ENCODE peak calls at places on chromosome 12, in seven cellular contexts. One of them, this sample, is unnamed.

GRCh38 chr12:119417440-119417839 is 82.9 kb downstream of the CCDC60 start:
- DNase-seq in A549: no peak
- DNase-seq in transverse colon: no peak
- DNase-seq in gastrocnemius medialis: no peak
- DNase-seq in heart left ventricle: no peak
- DNase-seq in NB4: no peak
- DNase-seq in IMR-90: no peak
- DNase-seq in this sample: no peak

GRCh38 chr12:103043531-103044445 is 86.3 kb downstream of the ASCL1 start:
- DNase-seq in A549: no peak
- DNase-seq in transverse colon: no peak
- DNase-seq in gastrocnemius medialis: no peak
- DNase-seq in heart left ventricle: no peak
- DNase-seq in NB4: no peak
- DNase-seq in IMR-90: no peak
- DNase-seq in this sample: no peak

GRCh38 chr12:131943876-131944275 is 5.9 kb upstream of the EP400 start:
- DNase-seq in A549: no peak
- DNase-seq in transverse colon: peak; percentile 1
- DNase-seq in gastrocnemius medialis: no peak
- DNase-seq in heart left ventricle: peak; percentile 7
- DNase-seq in NB4: no peak
- DNase-seq in IMR-90: no peak
- DNase-seq in this sample: no peak

GRCh38 chr12:94721173-94721572 is 70.8 kb upstream of the TMCC3 start:
- DNase-seq in A549: no peak
- DNase-seq in transverse colon: no peak
- DNase-seq in gastrocnemius medialis: no peak
- DNase-seq in heart left ventricle: no peak
- DNase-seq in NB4: no peak
- DNase-seq in IMR-90: no peak
- DNase-seq in this sample: no peak

GRCh38 chr12:79737875-79738718 is 47.3 kb upstream of the PAWR start:
- DNase-seq in A549: peak; percentile 52
- DNase-seq in transverse colon: peak; percentile 57
- DNase-seq in gastrocnemius medialis: no peak
- DNase-seq in heart left ventricle: no peak
- DNase-seq in NB4: peak; percentile 61
- DNase-seq in IMR-90: peak; percentile 70
- DNase-seq in this sample: no peak

GRCh38 chr12:109878749-109879148 is 1.6 kb downstream of the GLTP start:
- DNase-seq in A549: no peak
- DNase-seq in transverse colon: no peak
- DNase-seq in gastrocnemius medialis: no peak
- DNase-seq in heart left ventricle: no peak
- DNase-seq in NB4: no peak
- DNase-seq in IMR-90: no peak
- DNase-seq in this sample: no peak

GRCh38 chr12:78081590-78082314 is 251.1 kb downstream of the NAV3 start:
- DNase-seq in A549: no peak
- DNase-seq in transverse colon: no peak
- DNase-seq in gastrocnemius medialis: no peak
- DNase-seq in heart left ventricle: no peak
- DNase-seq in NB4: no peak
- DNase-seq in IMR-90: no peak
- DNase-seq in this sample: no peak

GRCh38 chr12:121388421-121388981 is 11.4 kb upstream of the RNF34 start:
- DNase-seq in A549: no peak
- DNase-seq in transverse colon: no peak
- DNase-seq in gastrocnemius medialis: no peak
- DNase-seq in heart left ventricle: no peak
- DNase-seq in NB4: peak; percentile 98
- DNase-seq in IMR-90: peak; percentile 94
- DNase-seq in this sample: no peak

GRCh38 chr12:42237052-42237852 is 796 bp downstream of the YAF2 start:
- DNase-seq in A549: peak; percentile 71
- DNase-seq in transverse colon: peak; percentile 82
- DNase-seq in gastrocnemius medialis: peak; percentile 82
- DNase-seq in heart left ventricle: peak; percentile 89
- DNase-seq in NB4: peak; percentile 92
- DNase-seq in IMR-90: peak; percentile 75
- DNase-seq in this sample: peak; percentile 31

GRCh38 chr12:42236017-42236416 is 2.0 kb downstream of the YAF2 start:
- DNase-seq in A549: no peak
- DNase-seq in transverse colon: no peak
- DNase-seq in gastrocnemius medialis: no peak
- DNase-seq in heart left ventricle: no peak
- DNase-seq in NB4: no peak
- DNase-seq in IMR-90: no peak
- DNase-seq in this sample: no peak

GRCh38 chr12:42237853-42238239 is 202 bp downstream of the YAF2 start:
- DNase-seq in A549: no peak
- DNase-seq in transverse colon: no peak
- DNase-seq in gastrocnemius medialis: no peak
- DNase-seq in heart left ventricle: no peak
- DNase-seq in NB4: no peak
- DNase-seq in IMR-90: no peak
- DNase-seq in this sample: no peak

GRCh38 chr12:42238240-42239140 is at the start of gene YAF2:
- DNase-seq in A549: peak; percentile 81
- DNase-seq in transverse colon: peak; percentile 93
- DNase-seq in gastrocnemius medialis: peak; percentile 91
- DNase-seq in heart left ventricle: peak; percentile 94
- DNase-seq in NB4: peak; percentile 92
- DNase-seq in IMR-90: peak; percentile 85
- DNase-seq in this sample: peak; percentile 79

GRCh38 chr12:42240131-42240750 is 2.2 kb upstream of the YAF2 start:
- DNase-seq in A549: no peak
- DNase-seq in transverse colon: no peak
- DNase-seq in gastrocnemius medialis: no peak
- DNase-seq in heart left ventricle: no peak
- DNase-seq in NB4: no peak
- DNase-seq in IMR-90: no peak
- DNase-seq in this sample: no peak
- TF ChIP-seq CTCF in A549: no peak
- TF ChIP-seq CTCF in transverse colon: no peak
- TF ChIP-seq CTCF in gastrocnemius medialis: no peak
- TF ChIP-seq CTCF in heart left ventricle: no peak
- TF ChIP-seq CTCF in NB4: no peak
- TF ChIP-seq CTCF in IMR-90: no peak
- TF ChIP-seq CTCF in this sample: no peak

DNA sequence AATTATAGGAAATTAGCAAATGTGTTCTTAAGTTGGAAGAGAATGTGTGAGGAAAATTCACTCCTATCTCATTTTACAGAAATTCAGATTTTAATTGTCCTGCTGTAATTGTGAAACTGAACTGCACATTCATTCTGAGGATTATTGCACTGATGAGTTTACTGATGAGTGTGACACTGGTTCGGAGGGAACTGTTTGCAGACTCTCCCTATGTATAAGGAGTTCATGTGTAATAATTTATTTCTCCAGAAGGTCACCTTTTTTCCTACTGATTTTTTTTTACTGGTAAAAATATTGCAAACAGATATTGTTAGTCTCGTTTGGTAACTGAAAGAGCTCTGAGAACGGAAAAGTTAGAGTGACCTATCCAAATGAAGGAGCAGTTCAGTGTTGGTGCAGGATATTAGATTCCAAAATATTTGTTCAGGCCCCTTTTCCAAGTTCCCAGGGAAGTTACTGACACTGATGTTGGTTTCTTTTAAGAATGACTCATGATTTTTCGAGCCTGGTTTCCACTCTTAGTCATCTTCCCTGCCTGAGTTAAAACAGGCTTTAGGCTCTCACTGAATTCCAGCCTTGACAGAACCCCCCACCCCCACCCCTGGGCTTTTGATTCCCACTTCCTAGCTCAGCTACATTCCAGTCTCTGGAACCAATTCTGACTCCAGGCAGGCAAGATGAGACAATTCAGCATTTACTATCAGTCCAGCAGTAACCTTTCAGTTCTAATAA is 18.4 kb downstream of the ANO6 start:
- DNase-seq in A549: peak; percentile 84
- DNase-seq in transverse colon: no peak
- DNase-seq in gastrocnemius medialis: peak; percentile 42
- DNase-seq in heart left ventricle: peak; percentile 35
- DNase-seq in NB4: peak; percentile 59
- DNase-seq in IMR-90: peak; percentile 98
- DNase-seq in this sample: peak; percentile 25
- H3K4me3 ChIP-seq in A549: peak overlapping the region; percentile 7
- H3K4me3 ChIP-seq in transverse colon: no peak overlapping the region
- H3K4me3 ChIP-seq in gastrocnemius medialis: peak overlapping the region; percentile 20
- H3K4me3 ChIP-seq in heart left ventricle: no peak overlapping the region
- H3K4me3 ChIP-seq in NB4: no peak overlapping the region
- H3K4me3 ChIP-seq in IMR-90: no peak overlapping the region
- H3K4me3 ChIP-seq in this sample: no peak overlapping the region

DNA sequence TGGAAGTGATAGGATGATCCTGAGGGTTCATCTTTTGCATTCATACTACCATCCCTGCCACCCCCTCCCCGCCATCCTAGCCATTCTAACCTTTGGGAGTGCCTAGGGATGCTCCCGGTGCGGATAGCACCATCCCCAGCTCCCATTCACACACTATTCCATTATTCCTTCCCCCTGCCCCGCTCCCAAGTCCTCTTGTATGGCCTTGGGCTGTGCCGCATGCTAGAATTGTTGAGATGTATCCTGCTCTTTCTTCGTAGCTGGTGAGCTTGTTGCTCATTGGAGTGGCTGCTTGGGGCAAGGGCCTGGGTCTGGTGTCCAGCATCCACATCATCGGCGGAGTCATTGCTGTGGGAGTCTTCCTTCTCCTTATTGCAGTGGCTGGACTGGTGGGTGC is 644 bp downstream of the TSPAN31 start:
- DNase-seq in A549: no peak
- DNase-seq in transverse colon: no peak
- DNase-seq in gastrocnemius medialis: no peak
- DNase-seq in heart left ventricle: no peak
- DNase-seq in NB4: peak; percentile 52
- DNase-seq in IMR-90: peak; percentile 7
- DNase-seq in this sample: no peak
- TF ChIP-seq POLR2A in A549: peak; percentile 18
- TF ChIP-seq POLR2A in transverse colon: no peak
- TF ChIP-seq POLR2A in gastrocnemius medialis: no peak
- TF ChIP-seq POLR2A in heart left ventricle: no peak
- TF ChIP-seq POLR2A in NB4: no peak
- TF ChIP-seq POLR2A in IMR-90: no peak
- TF ChIP-seq POLR2A in this sample: no peak

GRCh38 chr12:30506411-30506810 is 189.3 kb downstream of the IPO8 start:
- DNase-seq in A549: no peak
- DNase-seq in transverse colon: no peak
- DNase-seq in gastrocnemius medialis: no peak
- DNase-seq in heart left ventricle: no peak
- DNase-seq in NB4: no peak
- DNase-seq in IMR-90: no peak
- DNase-seq in this sample: no peak

GRCh38 chr12:30501718-30502117 is 194.0 kb downstream of the IPO8 start:
- DNase-seq in A549: no peak
- DNase-seq in transverse colon: no peak
- DNase-seq in gastrocnemius medialis: no peak
- DNase-seq in heart left ventricle: no peak
- DNase-seq in NB4: no peak
- DNase-seq in IMR-90: no peak
- DNase-seq in this sample: no peak

GRCh38 chr12:30500532-30500931 is 195.1 kb downstream of the IPO8 start:
- DNase-seq in A549: no peak
- DNase-seq in transverse colon: no peak
- DNase-seq in gastrocnemius medialis: no peak
- DNase-seq in heart left ventricle: no peak
- DNase-seq in NB4: no peak
- DNase-seq in IMR-90: no peak
- DNase-seq in this sample: no peak
- TF ChIP-seq CTCF in A549: no peak
- TF ChIP-seq CTCF in transverse colon: no peak
- TF ChIP-seq CTCF in gastrocnemius medialis: no peak
- TF ChIP-seq CTCF in heart left ventricle: no peak
- TF ChIP-seq CTCF in NB4: no peak
- TF ChIP-seq CTCF in IMR-90: no peak
- TF ChIP-seq CTCF in this sample: no peak

DNA sequence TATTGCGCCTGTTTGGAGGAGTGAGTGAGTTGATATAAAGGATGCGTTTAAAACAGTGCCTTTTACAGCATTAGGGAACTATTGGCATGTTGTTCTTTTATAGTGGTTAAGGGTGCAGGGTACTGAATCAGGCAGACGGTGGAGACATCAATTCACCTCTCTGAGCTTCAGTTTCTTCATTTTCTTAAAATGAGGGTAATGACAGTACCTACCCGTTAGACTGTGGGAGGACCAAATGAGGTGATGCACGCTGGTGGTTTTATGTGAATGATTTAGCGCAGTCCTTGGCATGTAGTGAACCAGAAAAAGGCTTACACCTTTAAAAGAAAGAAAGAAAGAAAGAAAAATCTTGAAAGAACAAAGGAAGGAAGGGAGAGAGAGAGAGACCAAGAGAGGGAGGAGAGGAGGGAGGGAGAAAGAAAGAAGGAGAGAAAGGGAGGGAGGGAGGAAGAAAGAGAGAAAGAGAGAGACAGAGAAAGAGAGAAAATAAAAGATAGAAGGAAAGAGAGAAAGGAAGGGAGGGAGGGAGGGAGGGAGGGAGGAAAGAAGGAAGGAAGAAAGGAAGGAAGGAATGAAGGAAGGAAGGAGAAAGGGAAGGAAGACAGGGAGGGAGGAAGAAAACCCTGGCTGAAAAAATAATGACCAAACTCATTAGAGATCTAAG is 22.2 kb upstream of the CCND2 start:
- DNase-seq in A549: no peak
- DNase-seq in transverse colon: no peak
- DNase-seq in gastrocnemius medialis: no peak
- DNase-seq in heart left ventricle: no peak
- DNase-seq in NB4: no peak
- DNase-seq in IMR-90: no peak
- DNase-seq in this sample: no peak
- H3K4me3 ChIP-seq in A549: no peak overlapping the region
- H3K4me3 ChIP-seq in transverse colon: no peak overlapping the region
- H3K4me3 ChIP-seq in gastrocnemius medialis: no peak overlapping the region
- H3K4me3 ChIP-seq in heart left ventricle: no peak overlapping the region
- H3K4me3 ChIP-seq in NB4: no peak overlapping the region
- H3K4me3 ChIP-seq in IMR-90: no peak overlapping the region
- H3K4me3 ChIP-seq in this sample: no peak overlapping the region